ENCODE peak calls at places on chromosomes 3 and 15, in six cellular contexts. G, I, T, D, R and E are unnamed samples.

GRCh38 chr3:143280984-143281383 is 161.4 kb downstream of the CHST2 start:
- DNase-seq in R (no peak), D (no peak), G (no peak), I (no peak), T (no peak), E (no peak)

GRCh38 chr3:141405581-141405980 is 37.3 kb downstream of the ZBTB38 start:
- DNase-seq in T (no peak), I (no peak), D (peak; percentile 58), R (peak; percentile 73), G (no peak), E (no peak)

GRCh38 chr3:122563717-122564025 is 429 bp downstream of the PARP9 start:
- DNase-seq in I (no peak), T (no peak), G (no peak), R (no peak), D (peak; percentile 28), E (no peak)

GRCh38 chr15:70299931-70300858 is 202.5 kb upstream of the TLE3 start:
- DNase-seq in T (no peak), R (no peak), I (no peak), G (no peak), D (no peak), E (no peak)

GRCh38 chr3:5057217-5057616 is 64.9 kb upstream of the ARL8B start:
- DNase-seq in I (no peak), T (no peak), G (no peak), R (no peak), D (no peak), E (no peak)

GRCh38 chr3:55896155-55896554 is 409.0 kb upstream of the WNT5A start:
- DNase-seq in R (no peak), D (no peak), I (no peak), T (no peak), G (no peak), E (no peak)

GRCh38 chr15:41337631-41338522 is 5.2 kb downstream of the NUSAP1 start:
- DNase-seq in D (no peak), I (no peak), T (no peak), G (no peak), R (no peak), E (no peak)

GRCh38 chr15:33027636-33028035 is 166.9 kb downstream of the FMN1 start:
- DNase-seq in G (no peak), I (no peak), T (no peak), D (no peak), R (no peak), E (no peak)

GRCh38 chr3:179666436-179667035 is 13.7 kb downstream of the USP13 start:
- DNase-seq in T (peak; percentile 79), R (no peak), D (peak; percentile 24), I (no peak), G (peak; percentile 81), E (no peak)

GRCh38 chr15:77769700-77770099 is 137.0 kb upstream of the LINGO1 start:
- DNase-seq in D (no peak), R (no peak), G (no peak), T (no peak), I (no peak), E (no peak)

GRCh38 chr3:153029350-153029749 is 132.7 kb upstream of the RAP2B start:
- DNase-seq in G (no peak), T (no peak), I (no peak), R (peak; percentile 91), D (peak; percentile 60), E (no peak)

GRCh38 chr15:98565566-98565965 is 82.8 kb upstream of the IGF1R start:
- DNase-seq in R (no peak), I (no peak), D (no peak), G (no peak), T (no peak), E (no peak)

GRCh38 chr3:79015854-79016253 is 751.9 kb downstream of the ROBO1 start:
- DNase-seq in G (no peak), R (no peak), I (no peak), D (no peak), T (no peak), E (no peak)

GRCh38 chr3:129657261-129658046 is 51.0 kb upstream of the PLXND1 start:
- DNase-seq in D (peak; percentile 58), I (no peak), R (peak; percentile 42), G (no peak), T (no peak), E (no peak)

GRCh38 chr3:11541321-11542303 is 102.1 kb downstream of the VGLL4 start:
- DNase-seq in R (no peak), G (no peak), D (no peak), T (peak; percentile 12), I (peak; percentile 6), E (no peak)

GRCh38 chr3:71447803-71448202 is 135.7 kb downstream of the FOXP1 start:
- DNase-seq in D (no peak), R (peak; percentile 46), T (no peak), G (no peak), I (no peak), E (no peak)

GRCh38 chr3:8443829-8444791 is 57.5 kb upstream of the LMCD1 start:
- DNase-seq in I (peak; percentile 47), T (peak; percentile 83), R (peak; percentile 99), D (peak; percentile 99), G (peak; percentile 92), E (peak; percentile 96)

GRCh38 chr3:162521669-162522068 is 1025.1 kb downstream of the OTOL1 start:
- DNase-seq in R (no peak), D (no peak), G (no peak), I (no peak), T (no peak), E (no peak)

GRCh38 chr3:73453676-73454075 is 171.1 kb downstream of the PDZRN3 start:
- DNase-seq in I (no peak), R (peak; percentile 29), T (no peak), G (no peak), D (peak; percentile 44), E (no peak)

GRCh38 chr3:187839422-187839821 is 94.2 kb upstream of the BCL6 start:
- DNase-seq in T (no peak), I (no peak), D (no peak), R (no peak), G (no peak), E (no peak)

GRCh38 chr15:68479406-68479805 is 47.4 kb upstream of the ITGA11 start:
- DNase-seq in I (no peak), R (peak; percentile 59), T (no peak), D (peak; percentile 84), G (no peak), E (no peak)

GRCh38 chr3:142502187-142502985 is 54.5 kb upstream of the XRN1 start:
- DNase-seq in R (no peak), I (no peak), T (no peak), D (no peak), G (no peak), E (no peak)

DNA sequence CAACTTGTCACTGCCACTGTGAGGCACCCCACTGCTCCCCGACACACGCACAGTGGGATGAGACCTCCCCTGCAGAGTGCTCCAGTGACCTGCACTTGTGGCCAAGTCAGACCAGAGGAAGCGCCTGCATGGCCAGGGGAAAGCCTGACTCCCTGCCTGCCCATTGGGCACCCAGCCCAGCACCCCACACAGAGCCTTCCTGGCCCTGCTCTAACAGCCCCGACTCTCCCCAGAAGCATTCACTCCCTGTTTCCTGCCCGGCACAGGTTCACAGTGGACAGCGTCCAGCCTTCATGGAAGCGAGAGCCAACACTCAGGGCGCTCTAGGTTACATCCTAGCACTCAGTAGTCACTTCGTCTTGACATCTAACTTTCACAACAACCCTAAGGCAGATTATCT is 27.8 kb downstream of the RBPMS2 start:
- DNase-seq in R (no peak), I (no peak), D (no peak), G (no peak), T (no peak), E (no peak)
- H3K4me3 ChIP-seq in R (no peak overlapping the region), I (no peak overlapping the region), D (no peak overlapping the region), G (no peak overlapping the region), T (no peak overlapping the region), E (no peak overlapping the region)

GRCh38 chr15:58698887-58699641 is 50.4 kb downstream of the ADAM10 start:
- DNase-seq in T (no peak), R (peak; percentile 31), G (no peak), D (no peak), I (no peak), E (no peak)
- H3K4me3 ChIP-seq in T (no peak overlapping the region), R (no peak overlapping the region), G (no peak overlapping the region), D (no peak overlapping the region), I (no peak overlapping the region), E (no peak overlapping the region)

GRCh38 chr15:92733934-92734521 is 78.5 kb upstream of the FAM174B start:
- DNase-seq in T (peak; percentile 44), G (peak; percentile 53), D (no peak), I (no peak), R (peak; percentile 11), E (no peak)
- H3K4me3 ChIP-seq in T (peak overlapping the region; percentile 30), G (peak overlapping the region; percentile 50), D (peak overlapping the region; percentile 86), I (no peak overlapping the region), R (peak overlapping the region; percentile 45), E (peak overlapping the region; percentile 67)

GRCh38 chr15:96320703-96321421 is 9.6 kb upstream of the NR2F2 start:
- DNase-seq in G (no peak), D (no peak), R (no peak), I (no peak), T (peak; percentile 44), E (no peak)
- H3K4me3 ChIP-seq in G (peak overlapping the region; percentile 55), D (peak overlapping the region; percentile 79), R (no peak overlapping the region), I (peak overlapping the region; percentile 67), T (peak overlapping the region; percentile 73), E (peak overlapping the region; percentile 81)

GRCh38 chr15:36917411-36918267 is 182.7 kb downstream of the MEIS2 start:
- DNase-seq in I (no peak), R (no peak), G (no peak), T (no peak), D (no peak), E (no peak)

GRCh38 chr15:36911322-36911944 is 188.9 kb downstream of the MEIS2 start:
- DNase-seq in G (no peak), T (no peak), R (peak; percentile 88), I (no peak), D (peak; percentile 33), E (no peak)

GRCh38 chr15:36912311-36912712 is 188.0 kb downstream of the MEIS2 start:
- DNase-seq in R (peak; percentile 46), D (peak; percentile 46), T (no peak), I (no peak), G (no peak), E (no peak)

GRCh38 chr15:36914962-36915808 is 185.2 kb downstream of the MEIS2 start:
- DNase-seq in T (no peak), D (peak; percentile 56), G (no peak), R (no peak), I (no peak), E (no peak)

DNA sequence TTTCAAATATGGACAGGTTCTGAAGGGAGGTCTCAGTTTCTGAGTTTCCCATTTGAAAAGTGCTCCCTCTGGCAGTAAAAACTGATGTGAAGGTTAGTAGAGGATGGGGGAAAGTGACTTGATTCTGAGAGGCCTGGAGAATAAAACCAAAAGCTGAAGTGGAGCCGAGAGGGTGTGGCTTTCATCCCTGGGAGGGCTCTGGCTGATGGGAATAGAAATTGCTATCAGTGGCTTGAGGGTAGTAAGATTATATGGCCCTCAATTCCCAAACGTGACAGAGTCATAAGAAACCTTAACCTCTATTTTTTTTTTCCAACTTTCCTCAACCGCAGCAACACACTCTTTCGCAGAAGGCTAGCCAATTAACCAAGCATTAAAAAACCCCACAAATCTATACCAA is 185.9 kb downstream of the MEIS2 start:
- DNase-seq in D (no peak), T (no peak), G (no peak), R (no peak), I (no peak), E (no peak)
- H3K4me3 ChIP-seq in D (peak overlapping the region; percentile 42), T (no peak overlapping the region), G (no peak overlapping the region), R (no peak overlapping the region), I (no peak overlapping the region), E (no peak overlapping the region)